ENCODE peak calls at places on chromosomes 4 and X, in eight cellular contexts. P is NCI-H510A treated with DMSO at 0.1 percent for 48 hours; H is globus pallidus; J is activated naive CD4-positive, alpha-beta T cell treated with anti-CD3 and anti-CD28 coated beads, Interleukin-2, amount 50 U/mL, for 72 hours; V is NCI-H1092 treated with DMSO at 0.1 percent for 48 hours; N is T-helper 2 cell; O is SK-N-SH; D is osteocyte. M is an unnamed sample.

GRCh38 chr4:144621681-144622080 is 24.3 kb upstream of the HHIP start:
- DNase-seq in P (no peak), N (no peak), D (no peak), H (no peak), J (no peak), V (no peak), O (no peak), M (no peak)

GRCh38 chr4:10526431-10527222 is 69.4 kb upstream of the ZNF518B start:
- DNase-seq in N (no peak), V (no peak), O (no peak), D (no peak), H (no peak), P (no peak), J (no peak), M (no peak)

GRCh38 chr4:8189551-8190466 is 9.3 kb upstream of the SH3TC1 start:
- DNase-seq in D (no peak), O (peak; percentile 74), P (no peak), J (no peak), N (no peak), H (no peak), V (peak; percentile 16), M (no peak)

GRCh38 chr4:80619070-80619674 is 283.6 kb downstream of the CFAP299 start:
- DNase-seq in P (no peak), J (no peak), O (no peak), D (no peak), V (no peak), N (no peak), H (no peak), M (no peak)

GRCh38 chrX:105973387-105973739 is 65.2 kb downstream of the SERPINA7 start:
- DNase-seq in O (no peak), J (no peak), D (no peak), N (no peak), V (no peak), P (no peak), H (no peak), M (no peak)

GRCh38 chr4:673349-674091 is 556 bp downstream of the ATP5ME start:
- DNase-seq in H (no peak), J (no peak), V (no peak), O (no peak), P (no peak), N (no peak), D (no peak), M (no peak)

GRCh38 chr4:169132561-169133305 is 122.7 kb upstream of the CBR4 start:
- DNase-seq in P (no peak), O (no peak), J (no peak), V (no peak), D (no peak), H (no peak), N (no peak), M (no peak)

GRCh38 chrX:14030248-14030592 is 528 bp upstream of the GEMIN8 start:
- DNase-seq in D (no peak), J (no peak), H (no peak), N (no peak), P (peak; percentile 23), O (no peak), V (peak; percentile 49), M (no peak)

GRCh38 chr4:71107732-71108131 is 114.3 kb downstream of the DCK start:
- DNase-seq in H (no peak), N (peak; percentile 42), P (no peak), O (no peak), V (no peak), D (no peak), J (no peak), M (no peak)

GRCh38 chrX:41258871-41259270 is 75.1 kb upstream of the DDX3X start:
- DNase-seq in V (no peak), O (no peak), J (no peak), P (no peak), D (no peak), H (no peak), N (no peak), M (no peak)

GRCh38 chr4:2662598-2662997 is 93.5 kb downstream of the TNIP2 start:
- DNase-seq in J (no peak), P (no peak), V (no peak), H (no peak), N (no peak), D (no peak), O (no peak), M (no peak)

GRCh38 chr4:8218371-8219050 is 19.4 kb downstream of the SH3TC1 start:
- DNase-seq in V (peak; percentile 84), N (peak; percentile 28), J (no peak), D (no peak), O (no peak), P (peak; percentile 38), H (no peak), M (no peak)

GRCh38 chr4:121711263-121712000 is 14.7 kb upstream of the ANXA5 start:
- DNase-seq in H (peak; percentile 49), D (peak; percentile 94), P (peak; percentile 43), O (peak; percentile 65), V (no peak), N (no peak), J (peak; percentile 37), M (peak; percentile 92)

GRCh38 chrX:302975-303374 is 15.6 kb downstream of the GTPBP6 start:
- DNase-seq in N (no peak), V (no peak), O (no peak), J (no peak), P (no peak), D (no peak), H (no peak), M (no peak)

GRCh38 chr4:15378055-15378454 is 49.8 kb upstream of the C1QTNF7 start:
- DNase-seq in D (no peak), N (no peak), P (no peak), V (no peak), J (no peak), O (no peak), H (no peak), M (no peak)

GRCh38 chrX:72145181-72145580 is 13.5 kb upstream of the RTL5 start:
- DNase-seq in J (no peak), P (no peak), H (no peak), V (no peak), N (no peak), D (no peak), O (no peak), M (no peak)

GRCh38 chr4:80112236-80112635 is 39.2 kb upstream of the ANTXR2 start:
- DNase-seq in O (no peak), D (no peak), V (no peak), H (no peak), J (no peak), N (no peak), P (no peak), M (no peak)

GRCh38 chrX:12614266-12614665 is 176.9 kb upstream of the PRPS2 start:
- DNase-seq in H (no peak), P (no peak), N (no peak), O (no peak), D (no peak), J (no peak), V (no peak), M (no peak)

GRCh38 chr4:113293673-113294072 is 244.2 kb downstream of the ANK2 start:
- DNase-seq in J (no peak), O (no peak), N (no peak), V (no peak), H (no peak), P (no peak), D (no peak), M (no peak)

GRCh38 chr4:8261851-8262535 is 7.6 kb upstream of the HTRA3 start:
- DNase-seq in P (no peak), N (no peak), D (no peak), J (no peak), O (no peak), V (no peak), H (no peak), M (no peak)

GRCh38 chr4:128582319-128582948 is 227.1 kb upstream of the JADE1 start:
- DNase-seq in V (no peak), D (no peak), P (no peak), O (no peak), N (no peak), H (no peak), J (no peak), M (no peak)

GRCh38 chrX:66408507-66408906 is 230.4 kb downstream of the EDA2R start:
- DNase-seq in D (no peak), O (no peak), N (no peak), H (no peak), J (no peak), P (peak; percentile 0), V (no peak), M (no peak)

GRCh38 chrX:40298569-40298968 is 200.8 kb upstream of the BCOR start:
- DNase-seq in V (no peak), H (no peak), D (no peak), J (no peak), O (peak; percentile 46), N (no peak), P (no peak), M (no peak)

GRCh38 chrX:17376381-17377046 is 1.5 kb downstream of the NHS start:
- DNase-seq in J (no peak), V (peak; percentile 46), D (no peak), P (peak; percentile 9), O (no peak), H (no peak), N (no peak), M (no peak)

GRCh38 chr4:145557720-145558119 is 61.5 kb upstream of the MMAA start:
- DNase-seq in P (peak; percentile 1), H (peak; percentile 60), N (no peak), V (peak; percentile 53), O (peak; percentile 67), J (peak; percentile 46), D (no peak), M (no peak)

GRCh38 chr4:39731908-39732307 is 34.0 kb downstream of the UBE2K start:
- DNase-seq in V (no peak), N (no peak), D (no peak), P (no peak), J (no peak), H (no peak), O (no peak), M (no peak)

GRCh38 chrX:7941390-7942042 is 14.3 kb upstream of the PNPLA4 start:
- DNase-seq in O (no peak), J (no peak), P (peak; percentile 36), H (no peak), N (no peak), D (no peak), V (peak; percentile 22), M (no peak)

GRCh38 chr4:81690871-81691270 is 219.2 kb upstream of the RASGEF1B start:
- DNase-seq in D (no peak), V (no peak), J (no peak), O (no peak), N (no peak), H (no peak), P (no peak), M (no peak)

GRCh38 chr4:15078682-15079642 is 76.7 kb downstream of the CPEB2 start:
- DNase-seq in P (no peak), D (no peak), N (no peak), H (no peak), J (no peak), V (no peak), O (no peak), M (no peak)

GRCh38 chrX:85504381-85504780 is 124.9 kb upstream of the POF1B start:
- DNase-seq in J (no peak), O (no peak), P (no peak), V (no peak), D (no peak), N (no peak), H (no peak), M (no peak)

GRCh38 chr4:113756005-113756410 is 5.5 kb downstream of the CAMK2D start:
- DNase-seq in O (no peak), H (peak; percentile 57), N (no peak), D (no peak), J (no peak), V (no peak), P (no peak), M (no peak)

M was measured in coronary artery.